ENCODE peak calls at places on chromosome 17, in four cellular contexts. One of them, this sample, is unnamed. For H3K27me3, the result is how much of the 10 kb centered on the place peaks cover.

GRCh38 chr17:50902768-50903353 is 36.7 kb upstream of the TOB1 start:
- DNase-seq in GM23248: no peak
- DNase-seq in fibroblast of lung: no peak
- DNase-seq in trophoblast cell: no peak
- DNase-seq in this sample: peak

GRCh38 chr17:22460461-22461063 is 768.2 kb downstream of the KCNJ18 start:
- DNase-seq in GM23248: no peak
- DNase-seq in fibroblast of lung: no peak
- DNase-seq in trophoblast cell: no peak
- DNase-seq in this sample: no peak

GRCh38 chr17:32240745-32241144 is 24.9 kb upstream of the RHBDL3 start:
- DNase-seq in GM23248: peak
- DNase-seq in fibroblast of lung: peak
- DNase-seq in trophoblast cell: no peak
- DNase-seq in this sample: peak

GRCh38 chr17:1347681-1348318 is 52.2 kb downstream of the YWHAE start:
- DNase-seq in GM23248: peak
- DNase-seq in fibroblast of lung: peak
- DNase-seq in trophoblast cell: no peak
- DNase-seq in this sample: no peak

GRCh38 chr17:68356520-68356919 is 65.2 kb downstream of the ARSG start:
- DNase-seq in GM23248: no peak
- DNase-seq in fibroblast of lung: no peak
- DNase-seq in trophoblast cell: no peak
- DNase-seq in this sample: no peak

GRCh38 chr17:2724783-2725164 is 13.2 kb upstream of the CLUH start:
- DNase-seq in GM23248: peak
- DNase-seq in fibroblast of lung: peak
- DNase-seq in trophoblast cell: peak
- DNase-seq in this sample: peak

GRCh38 chr17:15404116-15404730 is 62.8 kb upstream of the TEKT3 start:
- DNase-seq in GM23248: peak
- DNase-seq in fibroblast of lung: peak
- DNase-seq in trophoblast cell: no peak
- DNase-seq in this sample: no peak

GRCh38 chr17:69523252-69523861 is 108.9 kb downstream of the MAP2K6 start:
- DNase-seq in GM23248: peak
- DNase-seq in fibroblast of lung: peak
- DNase-seq in trophoblast cell: peak
- DNase-seq in this sample: peak

GRCh38 chr17:36937001-36937960 is at the start of gene LHX1:
- DNase-seq in GM23248: no peak
- DNase-seq in fibroblast of lung: no peak
- DNase-seq in trophoblast cell: peak
- DNase-seq in this sample: peak

GRCh38 chr17:6936370-6937028 is 59.4 kb upstream of the ALOX12 start:
- DNase-seq in GM23248: peak
- DNase-seq in fibroblast of lung: peak
- DNase-seq in trophoblast cell: peak
- DNase-seq in this sample: no peak

GRCh38 chr17:17411692-17412091 is 65.1 kb upstream of the MED9 start:
- DNase-seq in GM23248: peak
- DNase-seq in fibroblast of lung: no peak
- DNase-seq in trophoblast cell: peak
- DNase-seq in this sample: no peak

GRCh38 chr17:9472094-9472493 is 103.5 kb downstream of the STX8 start:
- DNase-seq in GM23248: peak
- DNase-seq in fibroblast of lung: peak
- DNase-seq in trophoblast cell: peak
- DNase-seq in this sample: no peak

GRCh38 chr17:1490643-1491405 is 1.7 kb downstream of the MYO1C start:
- DNase-seq in GM23248: peak
- DNase-seq in fibroblast of lung: peak
- DNase-seq in trophoblast cell: peak
- DNase-seq in this sample: peak

GRCh38 chr17:79420318-79421243 is 190.3 kb downstream of the RBFOX3 start:
- DNase-seq in GM23248: peak
- DNase-seq in fibroblast of lung: peak
- DNase-seq in trophoblast cell: no peak
- DNase-seq in this sample: peak

GRCh38 chr17:8988263-8988662 is 22.8 kb upstream of the PIK3R5 start:
- DNase-seq in GM23248: no peak
- DNase-seq in fibroblast of lung: no peak
- DNase-seq in trophoblast cell: no peak
- DNase-seq in this sample: no peak

GRCh38 chr17:20010099-20010863 is 1.1 kb downstream of the SPECC1 start:
- DNase-seq in GM23248: peak
- DNase-seq in fibroblast of lung: peak
- DNase-seq in trophoblast cell: peak
- DNase-seq in this sample: peak

GRCh38 chr17:80145076-80146075 is 1.6 kb downstream of the EIF4A3 start:
- DNase-seq in GM23248: peak
- DNase-seq in fibroblast of lung: no peak
- DNase-seq in trophoblast cell: peak
- DNase-seq in this sample: no peak

GRCh38 chr17:6328279-6328678 is 106.6 kb downstream of the AIPL1 start:
- DNase-seq in GM23248: no peak
- DNase-seq in fibroblast of lung: no peak
- DNase-seq in trophoblast cell: no peak
- DNase-seq in this sample: no peak

GRCh38 chr17:6279659-6280058 is 155.3 kb downstream of the AIPL1 start:
- DNase-seq in GM23248: no peak
- DNase-seq in fibroblast of lung: no peak
- DNase-seq in trophoblast cell: peak
- DNase-seq in this sample: peak

GRCh38 chr17:82241926-82242697 is 13.3 kb downstream of the SLC16A3 start:
- DNase-seq in GM23248: no peak
- DNase-seq in fibroblast of lung: peak
- DNase-seq in trophoblast cell: peak
- DNase-seq in this sample: no peak

GRCh38 chr17:19566176-19566575 is 32.5 kb downstream of the SLC47A1 start:
- DNase-seq in GM23248: no peak
- DNase-seq in fibroblast of lung: no peak
- DNase-seq in trophoblast cell: no peak
- DNase-seq in this sample: no peak

GRCh38 chr17:13520899-13521572 is 80.7 kb downstream of the HS3ST3A1 start:
- DNase-seq in GM23248: peak
- DNase-seq in fibroblast of lung: peak
- DNase-seq in trophoblast cell: no peak
- DNase-seq in this sample: no peak

GRCh38 chr17:78736526-78737079 is 45.5 kb downstream of the CYTH1 start:
- DNase-seq in GM23248: no peak
- DNase-seq in fibroblast of lung: no peak
- DNase-seq in trophoblast cell: peak
- DNase-seq in this sample: peak

GRCh38 chr17:55652825-55653224 is 69.8 kb downstream of the TMEM100 start:
- DNase-seq in GM23248: no peak
- DNase-seq in fibroblast of lung: no peak
- DNase-seq in trophoblast cell: no peak
- DNase-seq in this sample: no peak

GRCh38 chr17:43898446-43898845 is 8.9 kb downstream of the MPP2 start:
- DNase-seq in GM23248: no peak
- DNase-seq in fibroblast of lung: no peak
- DNase-seq in trophoblast cell: no peak
- DNase-seq in this sample: no peak

GRCh38 chr17:54426287-54426886 is 474.3 kb upstream of the TOM1L1 start:
- DNase-seq in GM23248: peak
- DNase-seq in fibroblast of lung: no peak
- DNase-seq in trophoblast cell: peak
- DNase-seq in this sample: peak

GRCh38 chr17:6683081-6683684 is 30.0 kb downstream of the SLC13A5 start:
- DNase-seq in GM23248: no peak
- DNase-seq in fibroblast of lung: no peak
- DNase-seq in trophoblast cell: no peak
- DNase-seq in this sample: no peak

GRCh38 chr17:50133028-50133768 is 3.2 kb upstream of the SAMD14 start:
- DNase-seq in GM23248: peak
- DNase-seq in fibroblast of lung: peak
- DNase-seq in trophoblast cell: peak
- DNase-seq in this sample: peak

GRCh38 chr17:36147601-36148000 is 28.8 kb downstream of the TBC1D3B start:
- DNase-seq in GM23248: no peak
- DNase-seq in fibroblast of lung: no peak
- DNase-seq in trophoblast cell: no peak
- DNase-seq in this sample: peak

GRCh38 chr17:82489117-82489516 is 30.4 kb upstream of the FOXK2 start:
- DNase-seq in GM23248: peak
- DNase-seq in fibroblast of lung: peak
- DNase-seq in trophoblast cell: peak
- DNase-seq in this sample: no peak

GRCh38 chr17:74457146-74457819 is 9.2 kb upstream of the CD300A start:
- DNase-seq in GM23248: peak
- DNase-seq in fibroblast of lung: peak
- DNase-seq in trophoblast cell: peak
- DNase-seq in this sample: peak

GRCh38 chr17:74458835-74459234 is 7.6 kb upstream of the CD300A start:
- DNase-seq in GM23248: no peak
- DNase-seq in fibroblast of lung: no peak
- DNase-seq in trophoblast cell: no peak
- DNase-seq in this sample: no peak

GRCh38 chr17:74455025-74455585 is 11.3 kb upstream of the CD300A start:
- DNase-seq in GM23248: no peak
- DNase-seq in fibroblast of lung: no peak
- DNase-seq in trophoblast cell: no peak
- DNase-seq in this sample: no peak

GRCh38 chr17:74459622-74460021 is 6.8 kb upstream of the CD300A start:
- DNase-seq in GM23248: no peak
- DNase-seq in fibroblast of lung: no peak
- DNase-seq in trophoblast cell: no peak
- DNase-seq in this sample: no peak

DNA sequence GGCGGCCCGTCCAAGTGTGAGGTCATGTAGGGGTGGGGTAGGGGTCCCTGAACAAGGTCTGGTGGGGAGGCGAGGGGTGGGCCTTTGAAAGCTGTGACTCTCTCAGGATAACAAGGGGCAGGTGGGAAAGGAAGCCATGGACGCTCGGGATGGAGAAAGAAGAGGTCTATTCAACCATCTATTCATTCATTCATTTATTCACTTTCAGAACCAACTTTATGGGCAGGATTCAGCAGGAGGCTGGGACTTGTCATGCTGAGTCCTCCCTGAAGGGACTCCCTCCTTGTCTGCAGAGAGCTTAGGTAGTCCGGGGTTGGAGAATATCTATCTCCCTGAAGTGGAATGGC is 8.6 kb upstream of the CD300A start:
- DNase-seq in GM23248: no peak
- DNase-seq in fibroblast of lung: no peak
- DNase-seq in trophoblast cell: no peak
- DNase-seq in this sample: no peak
- H3K9ac ChIP-seq in GM23248: no peak
- H3K9ac ChIP-seq in fibroblast of lung: no peak
- H3K9ac ChIP-seq in trophoblast cell: no peak
- H3K9ac ChIP-seq in this sample: no peak

GRCh38 chr17:73783382-73783766 is 139.1 kb upstream of the SDK2 start:
- DNase-seq in GM23248: no peak
- DNase-seq in fibroblast of lung: no peak
- DNase-seq in trophoblast cell: no peak
- DNase-seq in this sample: no peak
- H3K27me3 ChIP-seq in GM23248: under half
- H3K27me3 ChIP-seq in fibroblast of lung: under half
- H3K27me3 ChIP-seq in trophoblast cell: under half
- H3K27me3 ChIP-seq in this sample: under half

GRCh38 chr17:64016248-64016784 is 4.1 kb downstream of the ICAM2 start:
- DNase-seq in GM23248: peak
- DNase-seq in fibroblast of lung: no peak
- DNase-seq in trophoblast cell: no peak
- DNase-seq in this sample: peak
- H3K4me3 ChIP-seq in GM23248: no peak
- H3K4me3 ChIP-seq in fibroblast of lung: no peak
- H3K4me3 ChIP-seq in trophoblast cell: no peak
- H3K4me3 ChIP-seq in this sample: no peak

GRCh38 chr17:73445466-73445865 is 133.7 kb upstream of the CDC42EP4 start:
- DNase-seq in GM23248: no peak
- DNase-seq in fibroblast of lung: no peak
- DNase-seq in trophoblast cell: no peak
- DNase-seq in this sample: no peak
- H3K9ac ChIP-seq in GM23248: no peak
- H3K9ac ChIP-seq in fibroblast of lung: no peak
- H3K9ac ChIP-seq in trophoblast cell: no peak
- H3K9ac ChIP-seq in this sample: no peak

DNA sequence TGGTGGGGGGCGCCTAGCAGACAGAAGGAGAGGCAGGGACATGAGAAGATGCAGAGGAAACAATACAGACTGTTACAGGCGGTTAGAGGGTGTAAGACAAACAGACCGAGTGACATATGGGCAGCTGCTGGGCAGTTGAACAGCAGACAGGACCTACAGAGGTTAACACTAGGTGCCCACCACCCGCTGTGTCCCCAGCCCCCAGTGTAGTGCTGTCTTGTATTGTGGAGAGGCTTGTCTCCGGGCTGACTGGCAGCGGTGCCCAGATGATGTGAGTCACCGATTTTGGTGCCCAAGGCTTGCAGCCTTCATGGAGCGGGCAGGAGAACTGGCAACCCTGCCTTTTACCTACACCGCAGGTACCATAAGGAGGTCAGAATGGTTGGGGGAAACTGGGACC is 2.4 kb upstream of the CXCL16 start:
- DNase-seq in GM23248: no peak
- DNase-seq in fibroblast of lung: no peak
- DNase-seq in trophoblast cell: no peak
- DNase-seq in this sample: no peak
- H3K27me3 ChIP-seq in GM23248: under half
- H3K27me3 ChIP-seq in fibroblast of lung: under half
- H3K27me3 ChIP-seq in trophoblast cell: under half
- H3K27me3 ChIP-seq in this sample: half or more